ENCODE peak calls at places on chromosomes 6 and 20, in seven cellular contexts. One of them, this sample, is unnamed.

GRCh38 chr6:6980999-6981581 is 126.7 kb upstream of the RREB1 start:
- DNase-seq in mesendoderm: no peak
- DNase-seq in trophoblast cell: peak
- DNase-seq in H9: no peak
- DNase-seq in mesenchymal stem cell: no peak
- DNase-seq in H1: no peak
- DNase-seq in IMR-90: no peak
- DNase-seq in this sample: no peak

GRCh38 chr20:47576516-47577033 is 74.9 kb downstream of the NCOA3 start:
- DNase-seq in mesendoderm: peak
- DNase-seq in trophoblast cell: no peak
- DNase-seq in H9: no peak
- DNase-seq in mesenchymal stem cell: peak
- DNase-seq in H1: no peak
- DNase-seq in IMR-90: peak
- DNase-seq in this sample: no peak

GRCh38 chr6:22146581-22147468 is 150.0 kb downstream of the PRL start:
- DNase-seq in mesendoderm: no peak
- DNase-seq in trophoblast cell: no peak
- DNase-seq in H9: no peak
- DNase-seq in mesenchymal stem cell: no peak
- DNase-seq in H1: no peak
- DNase-seq in IMR-90: no peak
- DNase-seq in this sample: no peak

GRCh38 chr20:51187318-51187717 is 164.4 kb upstream of the KCNG1 start:
- DNase-seq in mesendoderm: peak
- DNase-seq in trophoblast cell: no peak
- DNase-seq in H9: peak
- DNase-seq in mesenchymal stem cell: no peak
- DNase-seq in H1: no peak
- DNase-seq in IMR-90: no peak
- DNase-seq in this sample: no peak

GRCh38 chr6:151862461-151862860 is 55.0 kb downstream of the ESR1 start:
- DNase-seq in mesendoderm: no peak
- DNase-seq in trophoblast cell: no peak
- DNase-seq in H9: no peak
- DNase-seq in mesenchymal stem cell: no peak
- DNase-seq in H1: no peak
- DNase-seq in IMR-90: no peak
- DNase-seq in this sample: no peak

GRCh38 chr6:96153775-96154174 is 138.0 kb downstream of the FUT9 start:
- DNase-seq in mesendoderm: no peak
- DNase-seq in trophoblast cell: no peak
- DNase-seq in H9: no peak
- DNase-seq in mesenchymal stem cell: no peak
- DNase-seq in H1: no peak
- DNase-seq in IMR-90: no peak
- DNase-seq in this sample: no peak

GRCh38 chr6:80214436-80215022 is 108.1 kb downstream of the BCKDHB start:
- DNase-seq in mesendoderm: peak
- DNase-seq in trophoblast cell: no peak
- DNase-seq in H9: no peak
- DNase-seq in mesenchymal stem cell: peak
- DNase-seq in H1: no peak
- DNase-seq in IMR-90: peak
- DNase-seq in this sample: peak

GRCh38 chr6:143752459-143752858 is 74.7 kb downstream of the PHACTR2 start:
- DNase-seq in mesendoderm: no peak
- DNase-seq in trophoblast cell: no peak
- DNase-seq in H9: no peak
- DNase-seq in mesenchymal stem cell: no peak
- DNase-seq in H1: no peak
- DNase-seq in IMR-90: no peak
- DNase-seq in this sample: no peak

GRCh38 chr6:113632220-113632864 is 224.8 kb upstream of the MARCKS start:
- DNase-seq in mesendoderm: peak
- DNase-seq in trophoblast cell: peak
- DNase-seq in H9: no peak
- DNase-seq in mesenchymal stem cell: peak
- DNase-seq in H1: no peak
- DNase-seq in IMR-90: peak
- DNase-seq in this sample: peak

GRCh38 chr6:89797317-89797716 is 22.3 kb downstream of the MDN1 start:
- DNase-seq in mesendoderm: no peak
- DNase-seq in trophoblast cell: no peak
- DNase-seq in H9: no peak
- DNase-seq in mesenchymal stem cell: no peak
- DNase-seq in H1: no peak
- DNase-seq in IMR-90: peak
- DNase-seq in this sample: no peak

GRCh38 chr6:125546827-125547226 is 202.6 kb upstream of the HEY2 start:
- DNase-seq in mesendoderm: peak
- DNase-seq in trophoblast cell: no peak
- DNase-seq in H9: no peak
- DNase-seq in mesenchymal stem cell: peak
- DNase-seq in H1: no peak
- DNase-seq in IMR-90: peak
- DNase-seq in this sample: no peak

GRCh38 chr6:159113223-159113622 is 56.0 kb upstream of the FNDC1 start:
- DNase-seq in mesendoderm: no peak
- DNase-seq in trophoblast cell: no peak
- DNase-seq in H9: no peak
- DNase-seq in mesenchymal stem cell: no peak
- DNase-seq in H1: no peak
- DNase-seq in IMR-90: no peak
- DNase-seq in this sample: no peak

GRCh38 chr20:23052904-23053303 is 3.4 kb upstream of the THBD start:
- DNase-seq in mesendoderm: no peak
- DNase-seq in trophoblast cell: no peak
- DNase-seq in H9: no peak
- DNase-seq in mesenchymal stem cell: no peak
- DNase-seq in H1: no peak
- DNase-seq in IMR-90: no peak
- DNase-seq in this sample: no peak

GRCh38 chr6:109290143-109290931 is 91.9 kb downstream of the CD164 start:
- DNase-seq in mesendoderm: no peak
- DNase-seq in trophoblast cell: no peak
- DNase-seq in H9: peak
- DNase-seq in mesenchymal stem cell: no peak
- DNase-seq in H1: no peak
- DNase-seq in IMR-90: no peak
- DNase-seq in this sample: no peak

GRCh38 chr6:18155864-18156396 is 708 bp downstream of the KDM1B start:
- DNase-seq in mesendoderm: peak
- DNase-seq in trophoblast cell: peak
- DNase-seq in H9: peak
- DNase-seq in mesenchymal stem cell: peak
- DNase-seq in H1: peak
- DNase-seq in IMR-90: peak
- DNase-seq in this sample: peak

GRCh38 chr6:142746524-142746923 is 198.5 kb downstream of the HIVEP2 start:
- DNase-seq in mesendoderm: peak
- DNase-seq in trophoblast cell: no peak
- DNase-seq in H9: peak
- DNase-seq in mesenchymal stem cell: peak
- DNase-seq in H1: peak
- DNase-seq in IMR-90: peak
- DNase-seq in this sample: peak

GRCh38 chr20:10218536-10219451 is at the start of gene SNAP25:
- DNase-seq in mesendoderm: peak
- DNase-seq in trophoblast cell: no peak
- DNase-seq in H9: peak
- DNase-seq in mesenchymal stem cell: peak
- DNase-seq in H1: peak
- DNase-seq in IMR-90: peak
- DNase-seq in this sample: peak

GRCh38 chr6:13267142-13267621 is 61.2 kb downstream of the TBC1D7 start:
- DNase-seq in mesendoderm: no peak
- DNase-seq in trophoblast cell: no peak
- DNase-seq in H9: no peak
- DNase-seq in mesenchymal stem cell: no peak
- DNase-seq in H1: no peak
- DNase-seq in IMR-90: no peak
- DNase-seq in this sample: no peak

GRCh38 chr6:113982055-113982550 is 11.2 kb upstream of the HDAC2 start:
- DNase-seq in mesendoderm: no peak
- DNase-seq in trophoblast cell: no peak
- DNase-seq in H9: no peak
- DNase-seq in mesenchymal stem cell: no peak
- DNase-seq in H1: no peak
- DNase-seq in IMR-90: no peak
- DNase-seq in this sample: no peak

GRCh38 chr6:156840136-156840535 is 63.0 kb downstream of the ARID1B start:
- DNase-seq in mesendoderm: no peak
- DNase-seq in trophoblast cell: no peak
- DNase-seq in H9: no peak
- DNase-seq in mesenchymal stem cell: no peak
- DNase-seq in H1: no peak
- DNase-seq in IMR-90: no peak
- DNase-seq in this sample: no peak

GRCh38 chr6:143288923-143289322 is 161.6 kb downstream of the ADAT2 start:
- DNase-seq in mesendoderm: peak
- DNase-seq in trophoblast cell: no peak
- DNase-seq in H9: no peak
- DNase-seq in mesenchymal stem cell: no peak
- DNase-seq in H1: no peak
- DNase-seq in IMR-90: no peak
- DNase-seq in this sample: no peak

GRCh38 chr6:132530293-132530974 is 7.6 kb upstream of the TAAR9 start:
- DNase-seq in mesendoderm: peak
- DNase-seq in trophoblast cell: peak
- DNase-seq in H9: peak
- DNase-seq in mesenchymal stem cell: peak
- DNase-seq in H1: peak
- DNase-seq in IMR-90: peak
- DNase-seq in this sample: peak

GRCh38 chr6:168385858-168386735 is 54.9 kb upstream of the SMOC2 start:
- DNase-seq in mesendoderm: no peak
- DNase-seq in trophoblast cell: no peak
- DNase-seq in H9: no peak
- DNase-seq in mesenchymal stem cell: no peak
- DNase-seq in H1: no peak
- DNase-seq in IMR-90: no peak
- DNase-seq in this sample: no peak

GRCh38 chr6:106916891-106917290 is 57.6 kb downstream of the CD24 start:
- DNase-seq in mesendoderm: no peak
- DNase-seq in trophoblast cell: no peak
- DNase-seq in H9: no peak
- DNase-seq in mesenchymal stem cell: no peak
- DNase-seq in H1: no peak
- DNase-seq in IMR-90: no peak
- DNase-seq in this sample: no peak
- H3K18ac ChIP-seq in mesendoderm: no peak
- H3K18ac ChIP-seq in trophoblast cell: no peak
- H3K18ac ChIP-seq in H9: no peak
- H3K18ac ChIP-seq in mesenchymal stem cell: no peak
- H3K18ac ChIP-seq in H1: no peak
- H3K18ac ChIP-seq in IMR-90: no peak
- H3K18ac ChIP-seq in this sample: no peak

GRCh38 chr6:119318176-119318575 is 31.4 kb downstream of the MAN1A1 start:
- DNase-seq in mesendoderm: no peak
- DNase-seq in trophoblast cell: no peak
- DNase-seq in H9: no peak
- DNase-seq in mesenchymal stem cell: no peak
- DNase-seq in H1: no peak
- DNase-seq in IMR-90: no peak
- DNase-seq in this sample: no peak
- H2BK5ac ChIP-seq in mesendoderm: no peak
- H2BK5ac ChIP-seq in trophoblast cell: no peak
- H2BK5ac ChIP-seq in H9: no peak
- H2BK5ac ChIP-seq in mesenchymal stem cell: no peak
- H2BK5ac ChIP-seq in H1: no peak
- H2BK5ac ChIP-seq in IMR-90: no peak
- H2BK5ac ChIP-seq in this sample: no peak

DNA sequence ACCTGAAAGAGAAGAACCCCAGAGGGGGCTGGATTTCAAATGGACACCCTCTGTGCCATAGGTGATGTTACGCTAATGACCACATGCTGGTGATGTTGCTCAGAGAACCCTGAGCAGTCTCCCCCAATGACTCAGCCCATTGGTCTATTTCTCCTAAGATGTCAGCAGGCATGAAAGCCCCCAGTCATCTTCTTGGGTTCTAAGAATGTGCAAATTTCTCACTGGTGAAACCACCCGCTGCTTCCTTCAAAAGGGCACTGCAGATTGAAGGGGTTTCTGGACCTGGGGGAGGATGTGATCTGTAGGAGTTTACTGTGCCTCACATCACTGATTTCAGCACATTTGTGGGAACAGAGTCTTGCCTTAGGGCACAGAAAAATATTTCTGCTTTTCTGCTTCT is 298.4 kb upstream of the MOCS1 start:
- DNase-seq in mesendoderm: peak
- DNase-seq in trophoblast cell: no peak
- DNase-seq in H9: no peak
- DNase-seq in mesenchymal stem cell: no peak
- DNase-seq in H1: no peak
- DNase-seq in IMR-90: no peak
- DNase-seq in this sample: no peak
- H3K18ac ChIP-seq in mesendoderm: no peak
- H3K18ac ChIP-seq in trophoblast cell: no peak
- H3K18ac ChIP-seq in H9: no peak
- H3K18ac ChIP-seq in mesenchymal stem cell: no peak
- H3K18ac ChIP-seq in H1: no peak
- H3K18ac ChIP-seq in IMR-90: no peak
- H3K18ac ChIP-seq in this sample: no peak

GRCh38 chr6:8335371-8335770 is 100.0 kb downstream of the SLC35B3 start:
- DNase-seq in mesendoderm: no peak
- DNase-seq in trophoblast cell: no peak
- DNase-seq in H9: no peak
- DNase-seq in mesenchymal stem cell: no peak
- DNase-seq in H1: no peak
- DNase-seq in IMR-90: no peak
- DNase-seq in this sample: no peak

GRCh38 chr6:8336406-8336805 is 98.9 kb downstream of the SLC35B3 start:
- DNase-seq in mesendoderm: no peak
- DNase-seq in trophoblast cell: peak
- DNase-seq in H9: no peak
- DNase-seq in mesenchymal stem cell: no peak
- DNase-seq in H1: no peak
- DNase-seq in IMR-90: no peak
- DNase-seq in this sample: no peak

GRCh38 chr6:8337147-8337546 is 98.2 kb downstream of the SLC35B3 start:
- DNase-seq in mesendoderm: no peak
- DNase-seq in trophoblast cell: no peak
- DNase-seq in H9: no peak
- DNase-seq in mesenchymal stem cell: no peak
- DNase-seq in H1: no peak
- DNase-seq in IMR-90: no peak
- DNase-seq in this sample: no peak

GRCh38 chr6:8335896-8336295 is 99.4 kb downstream of the SLC35B3 start:
- DNase-seq in mesendoderm: no peak
- DNase-seq in trophoblast cell: peak
- DNase-seq in H9: no peak
- DNase-seq in mesenchymal stem cell: no peak
- DNase-seq in H1: no peak
- DNase-seq in IMR-90: no peak
- DNase-seq in this sample: no peak

DNA sequence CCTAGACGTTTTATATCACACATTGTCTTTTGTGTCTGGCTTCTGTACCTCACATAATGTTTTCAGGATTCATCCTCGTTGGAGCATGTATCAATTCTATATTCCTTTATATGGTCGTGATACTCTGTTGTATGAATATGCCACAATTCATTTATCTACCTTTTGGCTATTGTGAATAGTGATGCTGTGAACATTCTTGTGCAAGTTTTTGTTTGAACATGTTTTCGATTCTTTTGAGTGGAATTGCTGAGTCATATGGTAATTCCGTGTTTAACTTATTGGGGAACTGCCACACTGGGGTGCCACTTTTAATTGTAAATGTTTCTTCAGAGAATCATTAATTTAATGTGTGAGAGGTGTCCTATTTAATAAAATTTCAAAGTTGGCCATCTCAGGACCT is 101.2 kb downstream of the SLC35B3 start:
- DNase-seq in mesendoderm: no peak
- DNase-seq in trophoblast cell: no peak
- DNase-seq in H9: no peak
- DNase-seq in mesenchymal stem cell: no peak
- DNase-seq in H1: no peak
- DNase-seq in IMR-90: no peak
- DNase-seq in this sample: no peak
- H2BK5ac ChIP-seq in mesendoderm: no peak
- H2BK5ac ChIP-seq in trophoblast cell: no peak
- H2BK5ac ChIP-seq in H9: no peak
- H2BK5ac ChIP-seq in mesenchymal stem cell: no peak
- H2BK5ac ChIP-seq in H1: no peak
- H2BK5ac ChIP-seq in IMR-90: no peak
- H2BK5ac ChIP-seq in this sample: no peak

This sample was measured in neuronal stem cell.